ENCODE peak calls at places on chromosomes 11 and 22, in seven cellular contexts. L is uterus; H is kidney; V is neuronal stem cell; N is CD8-positive, alpha-beta memory T cell; C is PC-3; I is testis. J is an unnamed sample.

GRCh38 chr22:45785458-45785857 is 113.8 kb downstream of the ATXN10 start:
- DNase-seq in H (no peak), N (no peak), C (peak; percentile 89), V (no peak), L (no peak), I (no peak), J (no peak)

GRCh38 chr22:35424761-35425160 is 24.8 kb downstream of the MCM5 start:
- DNase-seq in I (peak; percentile 48), C (no peak), N (no peak), H (peak; percentile 36), V (no peak), L (no peak), J (no peak)

GRCh38 chr11:47551086-47551485 is 1.8 kb downstream of the CELF1 start:
- DNase-seq in L (no peak), I (no peak), C (peak; percentile 45), N (no peak), H (no peak), V (no peak), J (no peak)

GRCh38 chr11:106999203-106999602 is 19.1 kb downstream of the GUCY1A2 start:
- DNase-seq in H (no peak), V (no peak), I (no peak), C (peak; percentile 19), N (no peak), L (no peak), J (no peak)

GRCh38 chr11:1222491-1223345 is at the start of gene MUC5B:
- DNase-seq in V (no peak), I (peak; percentile 37), L (no peak), N (no peak), C (peak; percentile 62), H (peak; percentile 64), J (no peak)

GRCh38 chr11:1040428-1041148 is 4.1 kb upstream of the MUC6 start:
- DNase-seq in L (no peak), C (peak; percentile 41), N (no peak), I (no peak), V (no peak), H (peak; percentile 70), J (no peak)

GRCh38 chr11:6473481-6474422 is at the start of gene TRIM3:
- DNase-seq in C (peak; percentile 82), V (peak; percentile 85), H (peak; percentile 99), I (peak; percentile 96), N (peak; percentile 55), L (peak; percentile 96), J (peak; percentile 85)

GRCh38 chr22:46362221-46362933 is 26.9 kb downstream of the TRMU start:
- DNase-seq in L (no peak), H (peak; percentile 63), I (no peak), C (no peak), N (no peak), V (no peak), J (no peak)

GRCh38 chr11:45934580-45935318 is 12.3 kb downstream of the LARGE2 start:
- DNase-seq in L (no peak), H (no peak), V (no peak), N (no peak), I (no peak), C (no peak), J (no peak)

GRCh38 chr22:24427500-24428164 is at the start of gene ADORA2A:
- DNase-seq in I (no peak), H (peak; percentile 89), L (no peak), V (no peak), C (no peak), N (peak; percentile 92), J (no peak)

GRCh38 chr11:130545449-130546072 is 97.1 kb downstream of the ADAMTS15 start:
- DNase-seq in H (no peak), V (no peak), N (no peak), C (no peak), I (no peak), L (no peak), J (no peak)

GRCh38 chr11:68780829-68781228 is 29.5 kb upstream of the TESMIN start:
- DNase-seq in L (no peak), I (peak; percentile 85), V (no peak), N (peak; percentile 2), H (no peak), C (no peak), J (no peak)

GRCh38 chr22:40007826-40008710 is 13.3 kb downstream of the FAM83F start:
- DNase-seq in L (no peak), N (no peak), C (no peak), H (peak; percentile 49), V (no peak), I (no peak), J (no peak)

GRCh38 chr22:42437488-42438292 is 5.5 kb upstream of the NFAM1 start:
- DNase-seq in N (peak; percentile 83), I (peak; percentile 82), C (peak; percentile 69), L (peak; percentile 70), H (peak; percentile 96), V (peak; percentile 83), J (peak; percentile 11)

GRCh38 chr11:119666463-119667131 is 62.4 kb downstream of the NECTIN1 start:
- DNase-seq in I (peak; percentile 84), L (peak; percentile 56), H (peak; percentile 88), V (peak; percentile 75), C (peak; percentile 89), N (peak; percentile 37), J (peak; percentile 35)

GRCh38 chr11:128956401-128957203 is 13.9 kb upstream of the TP53AIP1 start:
- DNase-seq in H (no peak), I (peak; percentile 47), L (no peak), V (peak; percentile 67), C (peak; percentile 95), N (peak; percentile 37), J (peak; percentile 75)

GRCh38 chr11:47538741-47539575 is 14.0 kb downstream of the CELF1 start:
- DNase-seq in N (no peak), I (no peak), C (no peak), V (no peak), L (no peak), H (no peak), J (no peak)

GRCh38 chr11:67505605-67506396 is 638 bp upstream of the PITPNM1 start:
- DNase-seq in H (peak; percentile 97), I (peak; percentile 90), V (peak; percentile 81), L (peak; percentile 81), N (peak; percentile 89), C (peak; percentile 99), J (peak; percentile 59)
- H3K4me3 ChIP-seq in H (peak overlapping the region; percentile 78), I (peak overlapping the region; percentile 54), V (peak overlapping the region; percentile 22), L (peak overlapping the region; percentile 51), N (peak overlapping the region; percentile 66), C (peak overlapping the region; percentile 96), J (peak overlapping the region; percentile 80)

DNA sequence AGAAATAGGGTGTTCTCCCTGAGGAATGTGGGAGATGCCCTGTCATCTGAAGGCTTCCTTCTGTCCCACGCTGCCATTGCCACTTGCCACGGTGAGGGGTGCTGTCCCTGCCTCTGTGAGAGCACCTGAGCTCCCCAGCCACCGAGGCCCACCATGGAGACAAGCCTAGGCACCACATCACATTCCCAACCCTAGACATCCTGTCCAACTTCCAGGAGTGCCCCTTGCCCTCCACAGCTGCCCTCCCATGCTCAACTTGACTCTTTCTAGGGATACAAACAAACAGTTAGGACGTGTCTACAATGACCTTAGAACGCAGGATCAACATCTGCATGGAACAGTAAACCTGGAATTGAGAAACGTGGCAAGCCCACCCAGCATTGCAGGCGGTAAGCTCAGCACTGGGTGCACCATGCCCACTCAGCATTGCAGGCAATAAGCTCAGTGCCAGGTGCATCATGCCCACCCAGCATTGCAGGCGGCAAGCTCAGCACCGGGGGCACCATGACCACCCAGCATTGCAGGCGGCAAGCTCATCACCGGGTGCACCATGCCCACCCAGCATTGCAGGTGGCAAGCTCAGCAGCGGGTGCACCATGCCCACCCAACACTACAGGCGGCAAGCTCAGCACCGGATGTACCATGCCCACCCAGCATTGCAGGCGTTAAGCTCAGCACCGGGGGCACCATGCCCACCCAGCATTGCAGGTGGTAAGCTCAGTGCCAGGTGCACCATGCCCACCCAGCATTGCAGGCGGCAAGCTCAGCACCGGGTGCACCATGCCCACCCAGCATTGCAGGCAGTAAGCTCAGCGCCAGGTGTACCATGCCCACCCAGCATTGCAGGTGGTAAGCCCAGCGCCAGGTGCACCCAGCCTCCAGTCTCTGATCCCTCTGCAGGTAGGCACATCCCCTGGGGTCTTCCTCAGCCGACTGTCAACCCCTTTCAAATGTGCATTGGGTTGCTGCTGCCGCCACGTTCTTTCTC is 1463.9 kb downstream of the TBC1D22A start:
- DNase-seq in C (no peak), H (no peak), V (no peak), N (no peak), I (peak; percentile 0), L (no peak), J (no peak)
- H3K27ac ChIP-seq in C (no peak overlapping the region), H (no peak overlapping the region), V (no peak overlapping the region), N (no peak overlapping the region), I (no peak overlapping the region), L (no peak overlapping the region), J (no peak overlapping the region)

DNA sequence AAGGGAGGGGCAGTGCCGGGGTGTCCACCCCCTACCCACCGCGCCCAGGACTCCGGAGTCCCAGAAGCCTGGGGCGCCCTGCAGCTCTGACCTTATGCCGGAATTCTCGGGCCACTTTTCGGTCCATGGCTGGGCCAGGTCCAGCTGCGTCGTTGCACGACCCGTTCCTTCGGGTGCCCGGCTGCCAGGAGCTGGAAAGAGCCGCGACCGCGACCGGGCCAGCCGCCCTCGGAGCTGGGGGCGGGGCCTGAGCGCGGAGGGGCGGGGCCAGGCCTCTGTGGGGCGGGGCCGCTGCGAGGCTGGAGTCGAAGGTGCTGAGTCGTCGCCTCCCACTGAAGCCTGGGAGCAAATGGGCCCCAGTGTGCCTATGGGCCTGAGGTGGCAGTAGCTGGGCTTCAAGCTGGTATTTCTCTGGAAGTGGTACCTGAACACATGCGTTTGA is at the start of gene USH1C:
- DNase-seq in H (peak; percentile 80), I (peak; percentile 49), C (no peak), V (no peak), L (no peak), N (no peak), J (no peak)
- H3K4me3 ChIP-seq in H (peak within 1 kb of the TSS; percentile 64), I (peak within 1 kb of the TSS; percentile 47), C (no peak within 1 kb of the TSS), V (peak within 1 kb of the TSS; percentile 70), L (no peak within 1 kb of the TSS), N (no peak within 1 kb of the TSS), J (no peak within 1 kb of the TSS)

GRCh38 chr11:35223429-35223828 is 84.5 kb downstream of the CD44 start:
- DNase-seq in V (no peak), H (peak; percentile 66), L (peak; percentile 69), N (no peak), C (no peak), I (no peak), J (peak; percentile 77)
- H3K27ac ChIP-seq in V (no peak overlapping the region), H (no peak overlapping the region), L (peak overlapping the region; percentile 70), N (no peak overlapping the region), C (no peak overlapping the region), I (no peak overlapping the region), J (no peak overlapping the region)

DNA sequence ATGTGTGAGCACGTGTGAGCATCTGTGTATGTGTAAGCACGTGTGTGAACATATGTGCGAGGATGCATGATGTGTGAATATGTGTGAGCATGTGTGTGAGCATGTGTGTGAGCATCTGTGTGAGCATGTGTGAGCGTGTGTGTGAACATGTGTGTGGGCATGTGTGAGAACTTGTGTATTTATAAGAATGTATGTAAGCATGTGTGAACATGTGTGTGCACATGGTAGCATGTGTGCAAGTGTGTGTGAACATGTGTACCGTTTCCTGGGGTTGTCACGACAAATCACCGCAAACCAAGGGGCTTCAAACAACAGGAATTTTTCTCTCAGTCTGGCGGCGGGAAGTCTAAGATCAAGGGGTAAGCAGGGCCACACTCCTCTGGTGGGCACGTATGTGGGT is 238.3 kb downstream of the CTTN start:
- DNase-seq in I (no peak), C (no peak), N (no peak), H (no peak), L (no peak), V (no peak), J (no peak)
- H3K4me3 ChIP-seq in I (no peak overlapping the region), C (no peak overlapping the region), N (no peak overlapping the region), H (no peak overlapping the region), L (no peak overlapping the region), V (peak overlapping the region; percentile 23), J (no peak overlapping the region)